ENCODE peak calls at places on chromosomes 5 and 9, in six cellular contexts. Q is stimulated activated CD8-positive, alpha-beta memory T cell treated with anti-CD3 and anti-CD28 coated beads, Interleukin-15, amount 100 ng/mL, for 1 hour; S is T-cell; M is progenitor cell of endocrine pancreas; T is body of pancreas; P is H7. U is an unnamed sample.
A peak's percentile ranks its signal among the peaks of the same experiment; 100 is the strongest.

GRCh38 chr9:99299214-99300102 is 77.4 kb downstream of the SEC61B start:
- DNase-seq in S (no peak), Q (no peak), T (no peak), P (no peak), M (no peak), U (no peak)

GRCh38 chr5:8729437-8729836 is 816.4 kb downstream of the SEMA5A start:
- DNase-seq in M (no peak), Q (no peak), P (no peak), T (no peak), S (no peak), U (no peak)

GRCh38 chr5:143315929-143316328 is 87.6 kb downstream of the NR3C1 start:
- DNase-seq in Q (no peak), S (no peak), M (no peak), T (no peak), P (no peak), U (no peak)

GRCh38 chr5:54514841-54515432 is 2.6 kb upstream of the SNX18 start:
- DNase-seq in S (no peak), T (no peak), M (no peak), Q (no peak), P (no peak), U (no peak)

GRCh38 chr5:6399978-6400910 is 21.9 kb upstream of the MED10 start:
- DNase-seq in P (no peak), Q (no peak), M (no peak), T (no peak), S (no peak), U (no peak)

GRCh38 chr5:125227333-125228075 is 481.1 kb upstream of the ZNF608 start:
- DNase-seq in M (no peak), S (no peak), P (peak; percentile 8), Q (no peak), T (no peak), U (no peak)

GRCh38 chr5:137254695-137255094 is 244.4 kb downstream of the SPOCK1 start:
- DNase-seq in P (no peak), M (no peak), T (no peak), S (no peak), Q (no peak), U (no peak)

GRCh38 chr5:98110270-98110669 is 663.2 kb upstream of the RGMB start:
- DNase-seq in Q (no peak), M (no peak), T (no peak), S (no peak), P (no peak), U (no peak)

GRCh38 chr5:32326216-32326772 is 13.6 kb upstream of the MTMR12 start:
- DNase-seq in S (no peak), P (no peak), T (no peak), Q (no peak), M (no peak), U (no peak)

GRCh38 chr5:137035480-137035878 is 463.6 kb downstream of the SPOCK1 start:
- DNase-seq in T (no peak), S (no peak), M (no peak), Q (no peak), P (no peak), U (no peak)

GRCh38 chr5:29002481-29002880 is 1964.1 kb upstream of the CDH9 start:
- DNase-seq in T (no peak), M (no peak), Q (no peak), S (no peak), P (no peak), U (no peak)

GRCh38 chr5:36146390-36146789 is 5.3 kb downstream of the LMBRD2 start:
- DNase-seq in P (no peak), M (no peak), T (no peak), S (no peak), Q (no peak), U (no peak)

GRCh38 chr5:163506726-163507125 is 1.3 kb downstream of the MAT2B start:
- DNase-seq in T (no peak), M (no peak), S (no peak), Q (no peak), P (no peak), U (no peak)

GRCh38 chr5:67090593-67090992 is 106.0 kb downstream of the CD180 start:
- DNase-seq in Q (no peak), M (no peak), T (no peak), S (no peak), P (no peak), U (no peak)

GRCh38 chr9:12680341-12680740 is 12.8 kb upstream of the TYRP1 start:
- DNase-seq in T (no peak), S (no peak), Q (no peak), M (no peak), P (no peak), U (no peak)

GRCh38 chr5:159309689-159310433 is 20.4 kb downstream of the IL12B start:
- DNase-seq in Q (no peak), P (no peak), M (no peak), T (no peak), S (no peak), U (no peak)

GRCh38 chr5:135279328-135279727 is 119.7 kb downstream of the MACROH2A1 start:
- DNase-seq in T (no peak), S (no peak), M (no peak), Q (no peak), P (no peak), U (no peak)

GRCh38 chr5:177510567-177511053 is 984 bp upstream of the DOK3 start:
- DNase-seq in Q (no peak), S (no peak), M (no peak), P (no peak), T (no peak), U (no peak)

GRCh38 chr9:96245399-96245798 is 56.6 kb downstream of the HSD17B3 start:
- DNase-seq in M (no peak), T (no peak), S (no peak), Q (no peak), P (peak; percentile 63), U (no peak)

GRCh38 chr5:59528226-59528862 is 365.2 kb downstream of the PDE4D start:
- DNase-seq in M (no peak), T (no peak), S (no peak), Q (no peak), P (no peak), U (no peak)

GRCh38 chr9:108634164-108634563 is 221.6 kb downstream of the ACTL7B start:
- DNase-seq in Q (no peak), P (no peak), T (no peak), M (no peak), S (no peak), U (no peak)

GRCh38 chr9:133657120-133657661 is 21.0 kb downstream of the DBH start:
- DNase-seq in M (no peak), T (no peak), Q (no peak), P (no peak), S (no peak), U (no peak)

GRCh38 chr5:56169281-56169680 is 63.8 kb downstream of the ANKRD55 start:
- DNase-seq in Q (no peak), M (no peak), T (no peak), S (no peak), P (no peak), U (no peak)

GRCh38 chr9:122031157-122031556 is 62.0 kb downstream of the TTLL11 start:
- DNase-seq in M (no peak), Q (no peak), T (no peak), S (no peak), P (no peak), U (no peak)

GRCh38 chr5:98292496-98292895 is 481.0 kb upstream of the RGMB start:
- DNase-seq in M (no peak), Q (no peak), T (no peak), P (no peak), S (no peak), U (no peak)

GRCh38 chr5:125485003-125485641 is 738.7 kb upstream of the ZNF608 start:
- DNase-seq in S (no peak), P (no peak), Q (no peak), M (no peak), T (no peak), U (no peak)

GRCh38 chr5:158054388-158055092 is 195.6 kb upstream of the CLINT1 start:
- DNase-seq in Q (no peak), P (no peak), S (no peak), M (no peak), T (no peak), U (no peak)

GRCh38 chr9:68523367-68523936 is 17.2 kb downstream of the TMEM252 start:
- DNase-seq in M (no peak), P (no peak), T (no peak), S (no peak), Q (no peak), U (no peak)

GRCh38 chr5:36384845-36385244 is 83.1 kb upstream of the RANBP3L start:
- DNase-seq in Q (no peak), T (no peak), M (no peak), P (no peak), S (no peak), U (no peak)

GRCh38 chr5:43543434-43543833 is 13.4 kb downstream of the PAIP1 start:
- DNase-seq in Q (no peak), T (no peak), M (no peak), S (no peak), P (no peak), U (no peak)

GRCh38 chr9:93141771-93142483 is 7.9 kb upstream of the NINJ1 start:
- DNase-seq in M (no peak), T (no peak), S (no peak), Q (no peak), P (no peak), U (no peak)

GRCh38 chr9:97398999-97399758 is 12.7 kb upstream of the TDRD7 start:
- DNase-seq in M (peak; percentile 78), S (peak; percentile 60), P (peak; percentile 91), T (peak; percentile 77), Q (peak; percentile 40), U (peak; percentile 70)

GRCh38 chr5:139341689-139342422 is at the start of gene PAIP2:
- DNase-seq in Q (peak; percentile 93), T (peak; percentile 97), S (peak; percentile 99), M (peak; percentile 95), P (peak; percentile 97), U (peak; percentile 95)

GRCh38 chr5:168585119-168585912 is 6.1 kb upstream of the PANK3 start:
- DNase-seq in Q (no peak), P (no peak), M (no peak), T (no peak), S (no peak), U (no peak)

GRCh38 chr5:6780802-6781391 is 67.7 kb downstream of the TENT4A start:
- DNase-seq in P (peak; percentile 61), T (no peak), M (no peak), S (no peak), Q (no peak), U (peak; percentile 32)

GRCh38 chr9:136050706-136051567 is 44.2 kb downstream of the NACC2 start:
- DNase-seq in M (no peak), S (no peak), T (no peak), P (peak; percentile 85), Q (no peak), U (no peak)

GRCh38 chr5:126525630-126526245 is 69.3 kb downstream of the ALDH7A1 start:
- DNase-seq in M (no peak), Q (no peak), S (no peak), P (peak; percentile 19), T (peak; percentile 19), U (no peak)